ENCODE peak calls at places on chromosomes 1 and 21, in seven cellular contexts. One of them, this sample, is unnamed.

GRCh38 chr1:150171801-150172200 is 22.1 kb downstream of the PLEKHO1 start:
- DNase-seq in naive thymus-derived CD4-positive, alpha-beta T cell: no peak
- DNase-seq in H7: no peak
- DNase-seq in AG09309: no peak
- DNase-seq in CD8-positive, alpha-beta T cell: no peak
- DNase-seq in neuronal stem cell: no peak
- DNase-seq in colonic mucosa: no peak
- DNase-seq in this sample: no peak

GRCh38 chr1:157077394-157077793 is 22.2 kb downstream of the ETV3L start:
- DNase-seq in naive thymus-derived CD4-positive, alpha-beta T cell: no peak
- DNase-seq in H7: no peak
- DNase-seq in AG09309: no peak
- DNase-seq in CD8-positive, alpha-beta T cell: no peak
- DNase-seq in neuronal stem cell: no peak
- DNase-seq in colonic mucosa: no peak
- DNase-seq in this sample: no peak

GRCh38 chr1:63821650-63822049 is 47.8 kb downstream of the ROR1 start:
- DNase-seq in naive thymus-derived CD4-positive, alpha-beta T cell: no peak
- DNase-seq in H7: no peak
- DNase-seq in AG09309: no peak
- DNase-seq in CD8-positive, alpha-beta T cell: no peak
- DNase-seq in neuronal stem cell: no peak
- DNase-seq in colonic mucosa: no peak
- DNase-seq in this sample: no peak

GRCh38 chr21:41508415-41509205 is 652 bp upstream of the TMPRSS2 start:
- DNase-seq in naive thymus-derived CD4-positive, alpha-beta T cell: no peak
- DNase-seq in H7: peak
- DNase-seq in AG09309: no peak
- DNase-seq in CD8-positive, alpha-beta T cell: no peak
- DNase-seq in neuronal stem cell: no peak
- DNase-seq in colonic mucosa: peak
- DNase-seq in this sample: no peak

GRCh38 chr21:38236232-38236631 is 20.6 kb upstream of the KCNJ15 start:
- DNase-seq in naive thymus-derived CD4-positive, alpha-beta T cell: no peak
- DNase-seq in H7: no peak
- DNase-seq in AG09309: no peak
- DNase-seq in CD8-positive, alpha-beta T cell: no peak
- DNase-seq in neuronal stem cell: no peak
- DNase-seq in colonic mucosa: no peak
- DNase-seq in this sample: no peak

GRCh38 chr1:165686121-165686970 is 12.0 kb downstream of the ALDH9A1 start:
- DNase-seq in naive thymus-derived CD4-positive, alpha-beta T cell: no peak
- DNase-seq in H7: peak
- DNase-seq in AG09309: no peak
- DNase-seq in CD8-positive, alpha-beta T cell: no peak
- DNase-seq in neuronal stem cell: no peak
- DNase-seq in colonic mucosa: no peak
- DNase-seq in this sample: no peak

GRCh38 chr1:44409019-44409602 is 4.1 kb downstream of the RNF220 start:
- DNase-seq in naive thymus-derived CD4-positive, alpha-beta T cell: no peak
- DNase-seq in H7: no peak
- DNase-seq in AG09309: no peak
- DNase-seq in CD8-positive, alpha-beta T cell: no peak
- DNase-seq in neuronal stem cell: no peak
- DNase-seq in colonic mucosa: no peak
- DNase-seq in this sample: no peak

GRCh38 chr1:153540394-153541361 is at the start of gene S100A5:
- DNase-seq in naive thymus-derived CD4-positive, alpha-beta T cell: peak
- DNase-seq in H7: peak
- DNase-seq in AG09309: no peak
- DNase-seq in CD8-positive, alpha-beta T cell: peak
- DNase-seq in neuronal stem cell: no peak
- DNase-seq in colonic mucosa: no peak
- DNase-seq in this sample: peak

GRCh38 chr1:227214170-227214569 is 104.1 kb downstream of the CDC42BPA start:
- DNase-seq in naive thymus-derived CD4-positive, alpha-beta T cell: no peak
- DNase-seq in H7: no peak
- DNase-seq in AG09309: no peak
- DNase-seq in CD8-positive, alpha-beta T cell: no peak
- DNase-seq in neuronal stem cell: no peak
- DNase-seq in colonic mucosa: no peak
- DNase-seq in this sample: no peak

GRCh38 chr1:215543191-215543606 is 23.9 kb upstream of the KCTD3 start:
- DNase-seq in naive thymus-derived CD4-positive, alpha-beta T cell: no peak
- DNase-seq in H7: no peak
- DNase-seq in AG09309: peak
- DNase-seq in CD8-positive, alpha-beta T cell: no peak
- DNase-seq in neuronal stem cell: no peak
- DNase-seq in colonic mucosa: no peak
- DNase-seq in this sample: no peak

GRCh38 chr21:34812510-34813265 is 143.9 kb downstream of the CLIC6 start:
- DNase-seq in naive thymus-derived CD4-positive, alpha-beta T cell: no peak
- DNase-seq in H7: no peak
- DNase-seq in AG09309: peak
- DNase-seq in CD8-positive, alpha-beta T cell: no peak
- DNase-seq in neuronal stem cell: no peak
- DNase-seq in colonic mucosa: no peak
- DNase-seq in this sample: no peak

GRCh38 chr1:150765229-150765976 is at the start of gene CTSS:
- DNase-seq in naive thymus-derived CD4-positive, alpha-beta T cell: peak
- DNase-seq in H7: no peak
- DNase-seq in AG09309: no peak
- DNase-seq in CD8-positive, alpha-beta T cell: no peak
- DNase-seq in neuronal stem cell: no peak
- DNase-seq in colonic mucosa: no peak
- DNase-seq in this sample: no peak

GRCh38 chr1:30912913-30913652 is 4.5 kb upstream of the SDC3 start:
- DNase-seq in naive thymus-derived CD4-positive, alpha-beta T cell: no peak
- DNase-seq in H7: no peak
- DNase-seq in AG09309: no peak
- DNase-seq in CD8-positive, alpha-beta T cell: no peak
- DNase-seq in neuronal stem cell: no peak
- DNase-seq in colonic mucosa: no peak
- DNase-seq in this sample: peak

GRCh38 chr1:232600430-232601258 is 29.3 kb downstream of the SIPA1L2 start:
- DNase-seq in naive thymus-derived CD4-positive, alpha-beta T cell: no peak
- DNase-seq in H7: peak
- DNase-seq in AG09309: no peak
- DNase-seq in CD8-positive, alpha-beta T cell: no peak
- DNase-seq in neuronal stem cell: no peak
- DNase-seq in colonic mucosa: no peak
- DNase-seq in this sample: no peak

GRCh38 chr21:45831991-45832740 is 149.4 kb upstream of the COL6A1 start:
- DNase-seq in naive thymus-derived CD4-positive, alpha-beta T cell: no peak
- DNase-seq in H7: no peak
- DNase-seq in AG09309: no peak
- DNase-seq in CD8-positive, alpha-beta T cell: no peak
- DNase-seq in neuronal stem cell: no peak
- DNase-seq in colonic mucosa: no peak
- DNase-seq in this sample: no peak

GRCh38 chr1:50570064-50570463 is 146.8 kb upstream of the DMRTA2 start:
- DNase-seq in naive thymus-derived CD4-positive, alpha-beta T cell: no peak
- DNase-seq in H7: no peak
- DNase-seq in AG09309: no peak
- DNase-seq in CD8-positive, alpha-beta T cell: no peak
- DNase-seq in neuronal stem cell: peak
- DNase-seq in colonic mucosa: no peak
- DNase-seq in this sample: no peak

GRCh38 chr1:11977625-11978024 is 2.6 kb upstream of the MFN2 start:
- DNase-seq in naive thymus-derived CD4-positive, alpha-beta T cell: no peak
- DNase-seq in H7: no peak
- DNase-seq in AG09309: peak
- DNase-seq in CD8-positive, alpha-beta T cell: no peak
- DNase-seq in neuronal stem cell: no peak
- DNase-seq in colonic mucosa: no peak
- DNase-seq in this sample: no peak

GRCh38 chr1:216075339-216075738 is 347.9 kb downstream of the USH2A start:
- DNase-seq in naive thymus-derived CD4-positive, alpha-beta T cell: no peak
- DNase-seq in H7: no peak
- DNase-seq in AG09309: no peak
- DNase-seq in CD8-positive, alpha-beta T cell: no peak
- DNase-seq in neuronal stem cell: no peak
- DNase-seq in colonic mucosa: no peak
- DNase-seq in this sample: no peak

GRCh38 chr1:88774151-88774556 is 90.1 kb downstream of the PKN2 start:
- DNase-seq in naive thymus-derived CD4-positive, alpha-beta T cell: no peak
- DNase-seq in H7: peak
- DNase-seq in AG09309: no peak
- DNase-seq in CD8-positive, alpha-beta T cell: no peak
- DNase-seq in neuronal stem cell: no peak
- DNase-seq in colonic mucosa: peak
- DNase-seq in this sample: no peak

GRCh38 chr1:88779880-88780279 is 95.8 kb downstream of the PKN2 start:
- DNase-seq in naive thymus-derived CD4-positive, alpha-beta T cell: no peak
- DNase-seq in H7: no peak
- DNase-seq in AG09309: no peak
- DNase-seq in CD8-positive, alpha-beta T cell: no peak
- DNase-seq in neuronal stem cell: no peak
- DNase-seq in colonic mucosa: no peak
- DNase-seq in this sample: no peak

GRCh38 chr1:88780485-88780884 is 96.4 kb downstream of the PKN2 start:
- DNase-seq in naive thymus-derived CD4-positive, alpha-beta T cell: no peak
- DNase-seq in H7: no peak
- DNase-seq in AG09309: no peak
- DNase-seq in CD8-positive, alpha-beta T cell: no peak
- DNase-seq in neuronal stem cell: no peak
- DNase-seq in colonic mucosa: no peak
- DNase-seq in this sample: no peak

GRCh38 chr1:88773540-88774150 is 89.6 kb downstream of the PKN2 start:
- DNase-seq in naive thymus-derived CD4-positive, alpha-beta T cell: no peak
- DNase-seq in H7: no peak
- DNase-seq in AG09309: peak
- DNase-seq in CD8-positive, alpha-beta T cell: no peak
- DNase-seq in neuronal stem cell: no peak
- DNase-seq in colonic mucosa: peak
- DNase-seq in this sample: no peak

GRCh38 chr1:88777604-88778149 is 93.6 kb downstream of the PKN2 start:
- DNase-seq in naive thymus-derived CD4-positive, alpha-beta T cell: no peak
- DNase-seq in H7: peak
- DNase-seq in AG09309: no peak
- DNase-seq in CD8-positive, alpha-beta T cell: no peak
- DNase-seq in neuronal stem cell: no peak
- DNase-seq in colonic mucosa: no peak
- DNase-seq in this sample: no peak
- H3K4me3 ChIP-seq in naive thymus-derived CD4-positive, alpha-beta T cell: no peak
- H3K4me3 ChIP-seq in H7: no peak
- H3K4me3 ChIP-seq in AG09309: no peak
- H3K4me3 ChIP-seq in CD8-positive, alpha-beta T cell: no peak
- H3K4me3 ChIP-seq in neuronal stem cell: no peak
- H3K4me3 ChIP-seq in colonic mucosa: no peak
- H3K4me3 ChIP-seq in this sample: no peak

GRCh38 chr1:14345925-14346550 is 252.4 kb upstream of the KAZN start:
- DNase-seq in naive thymus-derived CD4-positive, alpha-beta T cell: no peak
- DNase-seq in H7: no peak
- DNase-seq in AG09309: no peak
- DNase-seq in CD8-positive, alpha-beta T cell: no peak
- DNase-seq in neuronal stem cell: no peak
- DNase-seq in colonic mucosa: no peak
- DNase-seq in this sample: no peak
- H3K4me3 ChIP-seq in naive thymus-derived CD4-positive, alpha-beta T cell: no peak
- H3K4me3 ChIP-seq in H7: no peak
- H3K4me3 ChIP-seq in AG09309: no peak
- H3K4me3 ChIP-seq in CD8-positive, alpha-beta T cell: no peak
- H3K4me3 ChIP-seq in neuronal stem cell: no peak
- H3K4me3 ChIP-seq in colonic mucosa: no peak
- H3K4me3 ChIP-seq in this sample: no peak

GRCh38 chr1:52139817-52140540 is 1.9 kb upstream of the ZFYVE9 start:
- DNase-seq in naive thymus-derived CD4-positive, alpha-beta T cell: no peak
- DNase-seq in H7: no peak
- DNase-seq in AG09309: peak
- DNase-seq in CD8-positive, alpha-beta T cell: peak
- DNase-seq in neuronal stem cell: no peak
- DNase-seq in colonic mucosa: no peak
- DNase-seq in this sample: no peak
- H3K4me3 ChIP-seq in naive thymus-derived CD4-positive, alpha-beta T cell: peak
- H3K4me3 ChIP-seq in H7: no peak
- H3K4me3 ChIP-seq in AG09309: no peak
- H3K4me3 ChIP-seq in CD8-positive, alpha-beta T cell: no peak
- H3K4me3 ChIP-seq in neuronal stem cell: no peak
- H3K4me3 ChIP-seq in colonic mucosa: no peak
- H3K4me3 ChIP-seq in this sample: no peak

GRCh38 chr1:68051475-68051874 is 1.0 kb upstream of the DIRAS3 start:
- DNase-seq in naive thymus-derived CD4-positive, alpha-beta T cell: no peak
- DNase-seq in H7: peak
- DNase-seq in AG09309: peak
- DNase-seq in CD8-positive, alpha-beta T cell: no peak
- DNase-seq in neuronal stem cell: peak
- DNase-seq in colonic mucosa: peak
- DNase-seq in this sample: peak
- H3K4me3 ChIP-seq in naive thymus-derived CD4-positive, alpha-beta T cell: no peak
- H3K4me3 ChIP-seq in H7: no peak
- H3K4me3 ChIP-seq in AG09309: peak
- H3K4me3 ChIP-seq in CD8-positive, alpha-beta T cell: no peak
- H3K4me3 ChIP-seq in neuronal stem cell: peak
- H3K4me3 ChIP-seq in colonic mucosa: no peak
- H3K4me3 ChIP-seq in this sample: peak

GRCh38 chr1:43143441-43143888 is 28.6 kb downstream of the EBNA1BP2 start:
- DNase-seq in naive thymus-derived CD4-positive, alpha-beta T cell: no peak
- DNase-seq in H7: peak
- DNase-seq in AG09309: no peak
- DNase-seq in CD8-positive, alpha-beta T cell: no peak
- DNase-seq in neuronal stem cell: peak
- DNase-seq in colonic mucosa: no peak
- DNase-seq in this sample: no peak
- H3K4me3 ChIP-seq in naive thymus-derived CD4-positive, alpha-beta T cell: no peak
- H3K4me3 ChIP-seq in H7: no peak
- H3K4me3 ChIP-seq in AG09309: no peak
- H3K4me3 ChIP-seq in CD8-positive, alpha-beta T cell: no peak
- H3K4me3 ChIP-seq in neuronal stem cell: no peak
- H3K4me3 ChIP-seq in colonic mucosa: no peak
- H3K4me3 ChIP-seq in this sample: no peak